ENCODE peak calls at places on chromosomes 4 and X, in four cellular contexts. One of them, this sample, is unnamed.

GRCh38 chr4:89101256-89102161 is 9.8 kb upstream of the TIGD2 start:
- DNase-seq in HEK293T: no peak
- DNase-seq in psoas muscle: no peak
- DNase-seq in thoracic aorta: no peak
- DNase-seq in this sample: no peak

GRCh38 chr4:2583517-2583916 is 47.1 kb downstream of the FAM193A start:
- DNase-seq in HEK293T: no peak
- DNase-seq in psoas muscle: no peak
- DNase-seq in thoracic aorta: no peak
- DNase-seq in this sample: no peak

GRCh38 chrX:125940985-125941384 is 225.1 kb downstream of the DCAF12L2 start:
- DNase-seq in HEK293T: no peak
- DNase-seq in psoas muscle: no peak
- DNase-seq in thoracic aorta: no peak
- DNase-seq in this sample: no peak

GRCh38 chr4:173821851-173822250 is 291.8 kb upstream of the HAND2 start:
- DNase-seq in HEK293T: no peak
- DNase-seq in psoas muscle: no peak
- DNase-seq in thoracic aorta: no peak
- DNase-seq in this sample: no peak

GRCh38 chr4:66688674-66689073 is 856.6 kb downstream of the CENPC start:
- DNase-seq in HEK293T: peak; percentile 10
- DNase-seq in psoas muscle: no peak
- DNase-seq in thoracic aorta: no peak
- DNase-seq in this sample: peak; percentile 54

GRCh38 chr4:749771-750666 is 44.4 kb downstream of the PCGF3 start:
- DNase-seq in HEK293T: no peak
- DNase-seq in psoas muscle: peak; percentile 63
- DNase-seq in thoracic aorta: no peak
- DNase-seq in this sample: no peak

GRCh38 chr4:74805601-74806000 is 11.3 kb upstream of the BTC start:
- DNase-seq in HEK293T: no peak
- DNase-seq in psoas muscle: no peak
- DNase-seq in thoracic aorta: no peak
- DNase-seq in this sample: peak; percentile 64

GRCh38 chr4:123505457-123506310 is 109.1 kb downstream of the SPRY1 start:
- DNase-seq in HEK293T: peak; percentile 52
- DNase-seq in psoas muscle: peak; percentile 67
- DNase-seq in thoracic aorta: no peak
- DNase-seq in this sample: no peak

GRCh38 chr4:74291468-74291867 is 16.8 kb upstream of the EPGN start:
- DNase-seq in HEK293T: no peak
- DNase-seq in psoas muscle: no peak
- DNase-seq in thoracic aorta: no peak
- DNase-seq in this sample: no peak

GRCh38 chr4:144820706-144821105 is 174.8 kb downstream of the HHIP start:
- DNase-seq in HEK293T: no peak
- DNase-seq in psoas muscle: no peak
- DNase-seq in thoracic aorta: no peak
- DNase-seq in this sample: no peak

GRCh38 chr4:174214102-174214878 is 69.2 kb downstream of the FBXO8 start:
- DNase-seq in HEK293T: no peak
- DNase-seq in psoas muscle: no peak
- DNase-seq in thoracic aorta: no peak
- DNase-seq in this sample: no peak

GRCh38 chr4:146401274-146401673 is 120.5 kb downstream of the SLC10A7 start:
- DNase-seq in HEK293T: no peak
- DNase-seq in psoas muscle: no peak
- DNase-seq in thoracic aorta: no peak
- DNase-seq in this sample: no peak

GRCh38 chrX:9182041-9182440 is 148.1 kb upstream of the FAM9B start:
- DNase-seq in HEK293T: no peak
- DNase-seq in psoas muscle: no peak
- DNase-seq in thoracic aorta: no peak
- DNase-seq in this sample: no peak

GRCh38 chr4:15003891-15004700 is 1.8 kb downstream of the CPEB2 start:
- DNase-seq in HEK293T: peak; percentile 19
- DNase-seq in psoas muscle: peak; percentile 52
- DNase-seq in thoracic aorta: no peak
- DNase-seq in this sample: no peak

GRCh38 chr4:123939621-123940020 is 543.0 kb downstream of the SPRY1 start:
- DNase-seq in HEK293T: peak; percentile 10
- DNase-seq in psoas muscle: no peak
- DNase-seq in thoracic aorta: no peak
- DNase-seq in this sample: no peak

GRCh38 chr4:112284166-112284565 is 1.5 kb downstream of the TIFA start:
- DNase-seq in HEK293T: no peak
- DNase-seq in psoas muscle: no peak
- DNase-seq in thoracic aorta: no peak
- DNase-seq in this sample: no peak

GRCh38 chr4:12239897-12240636 is 811.4 kb upstream of the HS3ST1 start:
- DNase-seq in HEK293T: no peak
- DNase-seq in psoas muscle: no peak
- DNase-seq in thoracic aorta: no peak
- DNase-seq in this sample: no peak

GRCh38 chr4:151098191-151098590 is 1.2 kb upstream of the RPS3A start:
- DNase-seq in HEK293T: no peak
- DNase-seq in psoas muscle: no peak
- DNase-seq in thoracic aorta: no peak
- DNase-seq in this sample: no peak

GRCh38 chrX:117653396-117653795 is 463.2 kb downstream of the KLHL13 start:
- DNase-seq in HEK293T: no peak
- DNase-seq in psoas muscle: no peak
- DNase-seq in thoracic aorta: no peak
- DNase-seq in this sample: no peak

GRCh38 chrX:75596178-75596577 is 73.3 kb upstream of the ZDHHC15 start:
- DNase-seq in HEK293T: no peak
- DNase-seq in psoas muscle: no peak
- DNase-seq in thoracic aorta: peak; percentile 7
- DNase-seq in this sample: no peak

GRCh38 chr4:5631352-5632042 is 76.9 kb downstream of the EVC2 start:
- DNase-seq in HEK293T: no peak
- DNase-seq in psoas muscle: no peak
- DNase-seq in thoracic aorta: no peak
- DNase-seq in this sample: no peak

GRCh38 chrX:109632906-109633504 is 8.0 kb upstream of the KCNE5 start:
- DNase-seq in HEK293T: peak; percentile 55
- DNase-seq in psoas muscle: no peak
- DNase-seq in thoracic aorta: no peak
- DNase-seq in this sample: peak; percentile 48